ENCODE peak calls at places on chromosomes 11 and 22, in eight cellular contexts. O, A, T, L, W, R, M and E are unnamed samples.

GRCh38 chr11:44380009-44380313 is 70.0 kb upstream of the ALX4 start:
- DNase-seq in W (no peak), O (no peak), R (no peak), T (no peak), L (no peak), A (no peak), M (no peak), E (no peak)

GRCh38 chr11:35214792-35215193 is 75.8 kb downstream of the CD44 start:
- DNase-seq in W (no peak), L (no peak), R (no peak), T (peak), O (no peak), A (peak), M (no peak), E (peak)

GRCh38 chr22:39356464-39356863 is 6.7 kb downstream of the SYNGR1 start:
- DNase-seq in W (no peak), A (no peak), O (no peak), R (no peak), L (no peak), M (no peak), T (no peak), E (no peak)

GRCh38 chr11:108324587-108324986 is 101.7 kb downstream of the ATM start:
- DNase-seq in R (no peak), W (no peak), T (peak), A (no peak), O (no peak), L (no peak), M (no peak), E (no peak)

GRCh38 chr22:43847376-43848289 is 14.7 kb downstream of the SULT4A1 start:
- DNase-seq in L (peak), A (no peak), T (no peak), M (no peak), R (no peak), O (no peak), W (no peak), E (no peak)

GRCh38 chr11:16217631-16218030 is 138.7 kb downstream of the SOX6 start:
- DNase-seq in M (no peak), T (peak), L (no peak), A (no peak), O (no peak), R (no peak), W (no peak), E (no peak)

GRCh38 chr22:45201678-45202332 is 38.1 kb downstream of the NUP50 start:
- DNase-seq in O (no peak), W (peak), R (no peak), L (peak), M (no peak), T (peak), A (peak), E (no peak)

GRCh38 chr11:57340228-57340627 is 2.1 kb downstream of the P2RX3 start:
- DNase-seq in T (no peak), W (no peak), R (no peak), L (no peak), A (no peak), O (no peak), M (no peak), E (no peak)

GRCh38 chr22:22697377-22698120 is 53.1 kb downstream of the GGTLC2 start:
- DNase-seq in W (no peak), R (no peak), L (peak), O (no peak), T (no peak), A (no peak), M (no peak), E (no peak)

GRCh38 chr22:35209203-35209602 is 48.1 kb upstream of the HMGXB4 start:
- DNase-seq in W (no peak), M (no peak), R (no peak), A (no peak), T (no peak), O (no peak), L (no peak), E (no peak)

GRCh38 chr22:46049726-46050450 is 72.9 kb upstream of the WNT7B start:
- DNase-seq in L (peak), O (peak), W (no peak), M (peak), T (no peak), R (no peak), A (no peak), E (no peak)

GRCh38 chr11:106608677-106609076 is 409.6 kb downstream of the GUCY1A2 start:
- DNase-seq in L (no peak), W (no peak), T (peak), O (no peak), A (no peak), R (no peak), M (no peak), E (no peak)

GRCh38 chr11:64642418-64642735 is 51.4 kb downstream of the SLC22A12 start:
- DNase-seq in A (no peak), W (no peak), L (no peak), T (no peak), M (no peak), O (no peak), R (no peak), E (no peak)

GRCh38 chr11:109421981-109422590 is at the start of gene C11orf87:
- DNase-seq in O (no peak), A (no peak), M (no peak), R (no peak), L (no peak), T (no peak), W (no peak), E (no peak)

GRCh38 chr11:105144887-105145286 is 5.3 kb upstream of the CARD18 start:
- DNase-seq in W (no peak), A (no peak), R (no peak), L (no peak), O (no peak), M (no peak), T (peak), E (no peak)

GRCh38 chr11:134668796-134669195 is 256.8 kb upstream of the B3GAT1 start:
- DNase-seq in T (no peak), L (peak), W (no peak), M (no peak), O (no peak), A (no peak), R (no peak), E (no peak)

GRCh38 chr22:49686495-49687219 is 141.0 kb downstream of the BRD1 start:
- DNase-seq in L (peak), M (no peak), O (no peak), R (no peak), T (no peak), W (no peak), A (no peak), E (no peak)

GRCh38 chr11:120698918-120699317 is 187.4 kb downstream of the GRIK4 start:
- DNase-seq in A (no peak), L (no peak), T (no peak), M (no peak), R (no peak), W (no peak), O (no peak), E (no peak)

GRCh38 chr11:61361237-61361636 is 445 bp downstream of the CYB561A3 start:
- DNase-seq in A (no peak), M (no peak), T (no peak), W (no peak), L (no peak), O (no peak), R (no peak), E (no peak)

GRCh38 chr11:33402066-33402465 is 144.9 kb downstream of the HIPK3 start:
- DNase-seq in A (no peak), L (no peak), R (no peak), W (no peak), T (no peak), O (no peak), M (no peak), E (no peak)

GRCh38 chr11:76302707-76303395 is 78.1 kb downstream of the THAP12 start:
- DNase-seq in A (no peak), O (no peak), M (no peak), W (no peak), L (no peak), R (no peak), T (no peak), E (no peak)

GRCh38 chr22:47605441-47605840 is 843.0 kb downstream of the TBC1D22A start:
- DNase-seq in W (no peak), A (no peak), M (no peak), L (peak), R (no peak), T (no peak), O (no peak), E (no peak)

GRCh38 chr22:49536571-49537131 is 291.0 kb downstream of the BRD1 start:
- DNase-seq in A (no peak), R (no peak), L (peak), O (no peak), W (no peak), M (no peak), T (no peak), E (no peak)

GRCh38 chr22:29004647-29005371 is 56.8 kb downstream of the C22orf31 start:
- DNase-seq in T (peak), R (peak), A (no peak), O (peak), M (peak), L (no peak), W (peak), E (no peak)

GRCh38 chr11:84019576-84020194 is 733.5 kb upstream of the CCDC90B start:
- DNase-seq in R (no peak), O (no peak), W (peak), L (no peak), T (peak), M (no peak), A (no peak), E (no peak)

GRCh38 chr11:14089690-14090462 is 127.4 kb downstream of the SPON1 start:
- DNase-seq in L (no peak), R (no peak), M (no peak), A (no peak), O (no peak), T (no peak), W (no peak), E (no peak)

GRCh38 chr11:114095899-114096298 is 36.4 kb downstream of the ZBTB16 start:
- DNase-seq in T (no peak), A (no peak), O (no peak), R (no peak), M (no peak), L (no peak), W (no peak), E (no peak)

GRCh38 chr11:97656356-97656755 is 1266.5 kb downstream of the JRKL start:
- DNase-seq in R (no peak), O (no peak), A (no peak), T (no peak), M (no peak), W (no peak), L (no peak), E (no peak)
- TF ChIP-seq POLR2A in R (no peak), O (no peak), A (no peak), T (no peak), M (no peak), W (no peak), L (no peak), E (no peak)

DNA sequence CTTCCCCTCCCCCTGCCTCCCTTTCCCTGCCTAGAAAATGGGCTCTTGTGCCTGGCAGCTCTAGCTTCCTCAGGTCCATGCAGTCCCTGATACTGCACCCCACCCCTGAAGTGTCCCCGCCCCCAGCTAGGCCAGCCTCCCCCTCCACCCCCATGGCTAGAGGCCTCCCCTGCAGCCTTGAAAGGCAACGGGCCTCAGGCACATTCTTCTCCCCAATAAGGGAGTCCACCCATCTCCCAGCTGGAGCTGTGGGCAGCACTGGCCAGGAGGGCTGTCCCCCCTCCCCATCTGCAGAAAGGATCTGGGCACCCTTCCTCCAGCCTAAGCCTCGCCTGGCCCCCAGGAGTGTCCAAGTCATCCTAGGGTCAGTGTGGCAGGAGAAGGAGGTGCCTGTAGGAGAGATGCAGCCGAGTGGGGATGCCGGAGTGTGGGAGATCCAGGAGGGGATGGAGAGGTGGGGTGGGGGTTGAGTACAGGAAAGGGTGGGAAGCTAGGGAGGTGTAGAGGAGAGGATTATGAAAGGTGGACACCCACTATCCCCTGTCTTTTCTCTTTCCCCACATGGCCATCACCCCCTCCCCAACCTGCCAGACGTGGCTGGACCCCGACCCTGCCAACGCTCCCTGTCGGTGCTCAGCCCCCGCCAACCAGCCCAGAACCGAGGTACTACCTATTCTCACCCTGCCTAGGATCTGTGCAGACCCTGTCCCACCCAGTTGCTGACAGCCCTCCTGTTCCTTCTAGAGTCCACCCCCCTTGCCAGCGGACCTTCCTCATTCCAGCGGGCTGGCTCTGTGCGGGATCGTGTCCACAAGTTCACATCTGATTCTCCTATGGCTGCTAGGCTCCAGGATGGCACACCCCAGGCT is 9.3 kb downstream of the SMTN start:
- DNase-seq in T (no peak), M (peak), A (no peak), L (peak), W (no peak), R (no peak), O (peak), E (no peak)
- TF ChIP-seq POLR2A in T (no peak), M (peak), A (no peak), L (peak), W (no peak), R (no peak), O (no peak), E (no peak)

GRCh38 chr22:20107471-20107901 is 8.4 kb upstream of the RANBP1 start:
- DNase-seq in L (no peak), O (no peak), R (no peak), A (no peak), W (no peak), T (no peak), M (no peak), E (no peak)

GRCh38 chr22:20105456-20106204 is 10.3 kb upstream of the RANBP1 start:
- DNase-seq in T (no peak), O (no peak), L (no peak), M (no peak), R (no peak), A (no peak), W (no peak), E (no peak)

GRCh38 chr22:20106849-20107237 is 9.1 kb upstream of the RANBP1 start:
- DNase-seq in L (no peak), A (no peak), R (no peak), O (no peak), W (no peak), T (no peak), M (no peak), E (no peak)

GRCh38 chr22:20107951-20108756 is 7.8 kb upstream of the RANBP1 start:
- DNase-seq in W (no peak), T (no peak), M (no peak), O (no peak), R (no peak), A (no peak), L (no peak), E (no peak)

DNA sequence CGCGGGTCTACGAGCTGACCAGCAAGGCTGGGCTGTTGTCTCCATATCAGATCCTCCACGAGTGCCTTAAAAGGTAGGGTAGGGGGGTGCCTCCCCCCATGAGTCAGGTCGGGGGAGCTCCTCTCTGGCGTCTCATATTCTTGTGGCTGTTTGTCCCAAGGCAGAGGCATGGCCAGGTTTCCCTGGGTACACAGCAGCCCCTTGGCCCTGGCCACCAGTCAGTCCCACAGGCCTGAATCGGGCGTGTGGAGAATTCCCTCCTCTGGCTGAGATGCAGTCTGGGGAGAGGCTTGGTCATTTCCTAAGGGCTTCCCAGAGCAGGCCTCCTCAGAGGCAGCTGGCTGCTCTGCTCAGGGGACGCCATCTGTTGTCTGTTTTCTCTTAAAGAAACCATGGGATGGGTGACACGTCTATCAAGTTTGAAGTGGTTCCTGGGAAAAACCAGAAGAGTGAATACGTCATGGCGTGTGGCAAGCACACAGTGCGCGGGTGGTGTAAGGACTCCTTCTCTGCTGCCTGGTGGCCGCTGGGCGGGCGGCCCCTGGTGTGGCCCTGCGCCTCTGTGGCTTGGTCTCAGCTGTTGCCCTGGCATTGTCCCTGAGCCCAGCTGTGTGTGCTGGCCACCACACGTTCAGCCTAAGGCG is 9.6 kb upstream of the RANBP1 start:
- DNase-seq in L (no peak), R (no peak), T (no peak), M (no peak), O (no peak), A (no peak), W (no peak), E (no peak)
- TF ChIP-seq POLR2A in L (no peak), R (no peak), T (no peak), M (no peak), O (no peak), A (no peak), W (no peak), E (no peak)

GRCh38 chr11:45846174-45846675 is 1.1 kb upstream of the CRY2 start:
- DNase-seq in R (no peak), T (no peak), O (no peak), W (no peak), A (no peak), M (no peak), L (no peak), E (no peak)

GRCh38 chr11:45846974-45847907 is at the start of gene CRY2:
- DNase-seq in R (peak), A (peak), W (peak), T (peak), L (peak), O (peak), M (peak), E (peak)

GRCh38 chr11:45850446-45850845 is 3.2 kb downstream of the CRY2 start:
- DNase-seq in R (no peak), M (no peak), O (no peak), L (no peak), A (no peak), W (no peak), T (peak), E (peak)

GRCh38 chr11:45848654-45849081 is 1.4 kb downstream of the CRY2 start:
- DNase-seq in T (no peak), M (no peak), W (no peak), R (no peak), L (no peak), A (no peak), O (no peak), E (no peak)

DNA sequence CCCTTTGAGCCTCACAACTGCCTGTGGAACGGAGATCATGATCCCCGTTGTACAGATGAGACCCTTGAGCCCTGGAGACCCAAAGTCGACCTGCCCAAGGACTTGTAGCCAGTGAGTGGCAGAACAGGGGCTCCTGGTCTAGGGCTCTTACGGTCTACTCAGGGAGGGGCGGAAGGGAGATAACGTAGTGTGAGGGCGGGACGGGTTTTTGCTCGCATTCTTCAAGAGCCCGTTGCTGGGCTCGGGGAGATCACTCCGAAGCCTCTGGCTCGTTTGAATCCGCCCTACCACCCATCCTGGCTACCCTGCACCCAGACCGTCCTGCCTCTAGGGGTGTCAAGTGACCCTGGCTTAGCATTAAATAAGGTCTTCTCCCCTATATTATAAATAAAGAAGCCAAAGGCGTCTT is 637 bp downstream of the CRY2 start:
- DNase-seq in T (peak), R (peak), W (peak), L (peak), O (peak), A (peak), M (peak), E (peak)
- TF ChIP-seq POLR2A in T (peak), R (no peak), W (no peak), L (no peak), O (no peak), A (no peak), M (no peak), E (no peak)

GRCh38 chr11:47269002-47269828 is 718 bp upstream of the MADD start:
- DNase-seq in T (peak), L (peak), M (peak), W (peak), R (peak), A (peak), O (peak), E (peak)
- TF ChIP-seq POLR2A in T (no peak), L (peak), M (no peak), W (peak), R (peak), A (peak), O (peak), E (peak)

DNA sequence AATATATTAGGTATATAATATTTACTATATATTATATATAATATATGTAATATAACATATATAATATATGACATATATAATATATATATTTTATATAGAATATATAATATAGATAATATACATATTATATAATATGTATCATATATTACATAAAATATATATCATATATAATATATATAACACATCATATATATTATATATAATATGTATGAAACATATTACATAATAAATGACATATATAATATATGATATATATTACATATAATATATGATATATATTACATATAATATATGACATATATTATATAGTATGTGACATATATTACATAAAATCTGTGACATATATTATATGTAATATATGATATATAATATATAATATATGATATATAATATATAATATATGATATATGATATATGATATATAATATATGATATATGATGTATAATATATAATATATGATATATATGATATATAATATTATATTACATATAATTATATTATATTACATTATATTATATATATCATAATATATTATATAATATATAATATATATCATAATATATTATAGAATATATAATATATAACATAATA is 119.5 kb upstream of the RIMBP3 start:
- DNase-seq in M (no peak), L (no peak), A (no peak), R (no peak), O (no peak), T (no peak), W (no peak), E (no peak)
- TF ChIP-seq POLR2A in M (no peak), L (no peak), A (no peak), R (no peak), O (no peak), T (no peak), W (no peak), E (no peak)